ENCODE peak calls at places on chromosomes 5 and 9, in four cellular contexts. T, R, F and S are unnamed samples.

GRCh38 chr5:31455172-31455571 is 76.7 kb downstream of the DROSHA start:
- DNase-seq in T (no peak), R (no peak), F (no peak), S (no peak)

GRCh38 chr9:105908069-105908468 is 213.7 kb downstream of the TMEM38B start:
- DNase-seq in T (no peak), R (no peak), F (no peak), S (no peak)

GRCh38 chr5:163489055-163489744 is 16.2 kb upstream of the MAT2B start:
- DNase-seq in T (no peak), R (no peak), F (no peak), S (no peak)

GRCh38 chr9:77521091-77521490 is 127.0 kb downstream of the GNA14 start:
- DNase-seq in T (no peak), R (no peak), F (no peak), S (no peak)

GRCh38 chr5:55702612-55703345 is 9.3 kb downstream of the SLC38A9 start:
- DNase-seq in T (no peak), R (no peak), F (no peak), S (peak)

GRCh38 chr5:10656176-10656830 is 92.4 kb downstream of the ANKRD33B start:
- DNase-seq in T (no peak), R (no peak), F (no peak), S (no peak)

GRCh38 chr5:134568761-134569725 is 43.6 kb downstream of the JADE2 start:
- DNase-seq in T (no peak), R (no peak), F (no peak), S (no peak)

GRCh38 chr5:74013222-74013621 is 387.2 kb downstream of the ARHGEF28 start:
- DNase-seq in T (no peak), R (no peak), F (no peak), S (no peak)

GRCh38 chr5:150642567-150642927 is 2.1 kb downstream of the SYNPO start:
- DNase-seq in T (no peak), R (peak), F (no peak), S (no peak)

GRCh38 chr9:100602302-100602930 is 24.5 kb downstream of the CAVIN4 start:
- DNase-seq in T (no peak), R (no peak), F (peak), S (no peak)

GRCh38 chr5:154366353-154366752 is 79.4 kb upstream of the SAP30L start:
- DNase-seq in T (no peak), R (no peak), F (no peak), S (no peak)

GRCh38 chr5:180598797-180599589 is 7.7 kb upstream of the SCGB3A1 start:
- DNase-seq in T (no peak), R (no peak), F (no peak), S (no peak)

GRCh38 chr5:39140558-39141168 is 66.5 kb upstream of the RICTOR start:
- DNase-seq in T (no peak), R (no peak), F (no peak), S (no peak)

GRCh38 chr5:151870820-151871219 is 53.8 kb downstream of the GLRA1 start:
- DNase-seq in T (no peak), R (peak), F (no peak), S (no peak)

GRCh38 chr9:91954841-91955471 is 4.9 kb upstream of the ROR2 start:
- DNase-seq in T (peak), R (no peak), F (peak), S (peak)
- TF ChIP-seq CTCF in T (peak), R (peak), F (peak), S (peak)

GRCh38 chr5:168128556-168128955 is 162.9 kb upstream of the WWC1 start:
- DNase-seq in T (no peak), R (no peak), F (no peak), S (no peak)
- TF ChIP-seq CTCF in T (no peak), R (no peak), F (no peak), S (no peak)

DNA sequence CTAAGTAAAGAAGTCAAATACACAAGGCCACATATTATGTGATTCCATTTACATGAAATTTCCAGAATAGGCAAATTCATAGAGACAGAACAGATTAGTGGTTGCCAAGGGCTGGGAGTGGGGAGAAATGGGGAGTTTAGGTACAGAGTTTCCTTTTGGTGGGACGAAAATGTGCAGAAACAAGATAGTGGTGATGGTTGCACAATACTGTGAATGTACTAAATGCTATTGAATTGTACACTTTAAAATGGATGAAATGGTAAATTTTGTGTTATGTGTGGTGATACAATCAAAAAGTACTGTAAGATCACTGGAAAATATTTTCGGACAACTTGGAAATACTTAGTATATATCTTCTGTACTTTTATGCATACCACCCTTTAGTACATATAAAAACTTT is 15.0 kb downstream of the ECM2 start:
- DNase-seq in T (no peak), R (no peak), F (no peak), S (no peak)
- TF ChIP-seq CTCF in T (no peak), R (no peak), F (no peak), S (no peak)

GRCh38 chr9:6829027-6829426 is 71.3 kb downstream of the KDM4C start:
- DNase-seq in T (no peak), R (no peak), F (no peak), S (no peak)

GRCh38 chr9:6822696-6823095 is 64.9 kb downstream of the KDM4C start:
- DNase-seq in T (no peak), R (no peak), F (no peak), S (no peak)

GRCh38 chr9:6827370-6827949 is 69.7 kb downstream of the KDM4C start:
- DNase-seq in T (peak), R (no peak), F (peak), S (peak)
- TF ChIP-seq CTCF in T (peak), R (peak), F (peak), S (peak)

GRCh38 chr9:90219548-90220118 is 423.0 kb downstream of the DIRAS2 start:
- DNase-seq in T (peak), R (no peak), F (no peak), S (peak)
- TF ChIP-seq CTCF in T (peak), R (no peak), F (no peak), S (peak)

DNA sequence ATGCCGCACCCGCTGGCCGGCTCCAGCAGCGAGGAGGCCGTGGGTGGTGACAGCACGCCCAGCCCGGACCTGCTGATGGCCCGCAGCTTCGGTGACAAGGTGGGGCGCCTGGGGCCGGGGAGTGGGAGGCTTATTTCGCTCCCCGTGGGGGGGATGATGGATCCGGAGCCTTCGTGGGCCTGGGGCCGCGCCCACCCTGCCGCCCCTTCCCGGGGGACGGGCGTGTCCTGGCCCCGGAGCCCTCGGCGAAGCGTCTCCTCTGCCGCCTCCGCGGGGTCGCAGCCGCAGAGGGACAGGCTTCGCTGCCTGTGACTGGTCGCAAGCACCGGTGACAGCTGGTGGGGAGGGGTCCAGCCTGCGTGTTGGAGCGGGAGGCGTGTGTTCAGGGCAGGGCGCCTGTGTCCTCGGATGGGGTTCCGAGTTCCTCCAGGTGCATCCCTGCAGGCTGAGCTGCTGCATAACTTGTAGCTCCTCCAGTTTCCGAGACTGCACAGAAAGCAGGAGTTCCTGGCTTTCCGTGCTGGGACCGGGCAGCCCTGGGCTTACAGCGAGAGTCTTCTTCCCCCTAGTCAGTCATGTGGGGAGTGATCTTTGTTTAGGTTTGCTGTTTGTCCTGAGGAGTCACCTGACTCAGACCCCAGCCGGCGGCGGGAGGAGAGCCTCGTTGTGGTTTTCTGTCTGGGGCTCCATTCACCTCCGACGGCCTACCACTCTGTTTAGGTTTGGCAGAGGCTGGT is 667 bp downstream of the SNX30 start:
- DNase-seq in T (peak), R (no peak), F (peak), S (peak)
- TF ChIP-seq CTCF in T (no peak), R (no peak), F (no peak), S (no peak)